ENCODE peak calls at places on chromosomes 11 and 22, in four cellular contexts. E is IMR-90, Z is mesendoderm, A is H1. M is an unnamed sample.

GRCh38 chr11:46582588-46582987 is 11.2 kb downstream of the AMBRA1 start:
- DNase-seq in E (no peak), Z (no peak), A (no peak), M (no peak)

GRCh38 chr22:28923826-28924732 is 40.7 kb downstream of the ZNRF3 start:
- DNase-seq in E (no peak), Z (no peak), A (no peak), M (no peak)

GRCh38 chr22:24445481-24446290 is 18.3 kb downstream of the ADORA2A start:
- DNase-seq in E (no peak), Z (peak), A (no peak), M (peak)

GRCh38 chr22:27685515-27685914 is 116.0 kb downstream of the MN1 start:
- DNase-seq in E (no peak), Z (no peak), A (no peak), M (no peak)

GRCh38 chr11:26045082-26045481 is 286.8 kb upstream of the ANO3 start:
- DNase-seq in E (peak), Z (no peak), A (no peak), M (no peak)

GRCh38 chr11:20544536-20545237 is 54.7 kb upstream of the SLC6A5 start:
- DNase-seq in E (no peak), Z (peak), A (no peak), M (peak)

GRCh38 chr11:65498042-65498726 is 661 bp upstream of the MALAT1 start:
- DNase-seq in E (peak), Z (peak), A (peak), M (no peak)

GRCh38 chr11:13143486-13144297 is 133.9 kb upstream of the BMAL1 start:
- DNase-seq in E (no peak), Z (no peak), A (no peak), M (no peak)

GRCh38 chr11:69131644-69132300 is 24.0 kb upstream of the SMIM38 start:
- DNase-seq in E (peak), Z (peak), A (peak), M (peak)

GRCh38 chr11:42974510-42974909 is 337.3 kb upstream of the API5 start:
- DNase-seq in E (no peak), Z (peak), A (no peak), M (peak)

GRCh38 chr11:110088535-110089344 is 4.5 kb upstream of the ZC3H12C start:
- DNase-seq in E (no peak), Z (no peak), A (no peak), M (no peak)

GRCh38 chr22:45531944-45532631 is 29.4 kb downstream of the FBLN1 start:
- DNase-seq in E (no peak), Z (no peak), A (no peak), M (no peak)

GRCh38 chr22:45529097-45529496 is 26.4 kb downstream of the FBLN1 start:
- DNase-seq in E (peak), Z (no peak), A (no peak), M (no peak)

GRCh38 chr22:45533731-45534130 is 31.0 kb downstream of the FBLN1 start:
- DNase-seq in E (no peak), Z (no peak), A (no peak), M (no peak)

GRCh38 chr22:45529966-45530575 is 27.4 kb downstream of the FBLN1 start:
- DNase-seq in E (peak), Z (no peak), A (no peak), M (no peak)

DNA sequence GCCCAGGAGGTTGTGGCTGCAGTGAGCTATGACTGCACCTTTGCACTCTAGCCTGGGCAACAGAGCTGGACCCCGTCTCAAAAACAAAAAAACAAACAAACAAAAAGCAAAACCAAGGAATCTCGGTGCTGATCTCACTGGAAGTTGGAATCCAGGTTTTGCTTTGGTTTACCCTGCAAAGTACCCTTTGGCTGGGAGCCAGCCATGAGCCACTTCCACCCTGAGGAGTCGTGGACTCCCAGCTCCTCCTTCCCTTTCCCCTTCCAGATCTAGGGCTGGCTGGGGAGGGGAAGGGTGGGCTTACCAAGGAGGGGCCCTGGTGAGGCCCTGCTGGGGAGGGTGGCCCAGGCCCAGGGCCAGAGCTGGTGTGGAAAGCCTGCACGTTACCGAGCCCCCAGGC is 28.8 kb downstream of the FBLN1 start:
- DNase-seq in E (no peak), Z (no peak), A (no peak), M (no peak)
- H4K5ac ChIP-seq in E (peak), Z (no peak), A (no peak), M (no peak)

GRCh38 chr11:132674161-132674560 is 858.1 kb downstream of the OPCML start:
- DNase-seq in E (no peak), Z (no peak), A (no peak), M (no peak)

GRCh38 chr11:132670921-132671675 is 861.2 kb downstream of the OPCML start:
- DNase-seq in E (no peak), Z (no peak), A (no peak), M (no peak)
- H2BK5ac ChIP-seq in E (no peak), Z (no peak), A (no peak), M (no peak)

GRCh38 chr11:126046796-126047195 is 15.9 kb downstream of the CDON start:
- DNase-seq in E (no peak), Z (no peak), A (no peak), M (no peak)

GRCh38 chr11:126053340-126054286 is 9.1 kb downstream of the CDON start:
- DNase-seq in E (no peak), Z (no peak), A (no peak), M (no peak)

GRCh38 chr11:126051117-126051516 is 11.5 kb downstream of the CDON start:
- DNase-seq in E (no peak), Z (no peak), A (no peak), M (no peak)

GRCh38 chr11:126049159-126049558 is 13.5 kb downstream of the CDON start:
- DNase-seq in E (no peak), Z (no peak), A (no peak), M (no peak)

GRCh38 chr11:126048198-126048597 is 14.5 kb downstream of the CDON start:
- DNase-seq in E (no peak), Z (no peak), A (no peak), M (no peak)
- H4K5ac ChIP-seq in E (no peak), Z (no peak), A (no peak), M (no peak)

DNA sequence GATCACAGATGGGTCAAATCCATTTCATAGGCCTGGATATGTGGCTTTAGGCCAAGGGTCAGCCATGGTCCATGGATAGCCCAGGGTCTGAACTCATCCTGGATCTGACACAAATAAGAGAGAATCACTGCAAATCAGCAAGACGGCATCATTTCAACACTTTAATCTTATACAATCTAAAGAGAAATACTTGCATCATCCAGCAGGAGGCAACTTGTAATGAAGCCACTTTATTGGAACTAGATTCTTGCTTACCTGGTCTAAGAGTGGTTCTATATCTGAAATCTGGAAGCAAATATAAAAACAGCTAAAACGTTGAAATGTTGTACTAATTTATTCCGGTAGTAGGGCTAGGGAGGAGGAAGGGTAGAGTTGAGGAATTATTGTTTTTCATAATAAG is 870.1 kb downstream of the JRKL start:
- DNase-seq in E (no peak), Z (peak), A (no peak), M (no peak)
- H2BK5ac ChIP-seq in E (no peak), Z (no peak), A (no peak), M (no peak)

DNA sequence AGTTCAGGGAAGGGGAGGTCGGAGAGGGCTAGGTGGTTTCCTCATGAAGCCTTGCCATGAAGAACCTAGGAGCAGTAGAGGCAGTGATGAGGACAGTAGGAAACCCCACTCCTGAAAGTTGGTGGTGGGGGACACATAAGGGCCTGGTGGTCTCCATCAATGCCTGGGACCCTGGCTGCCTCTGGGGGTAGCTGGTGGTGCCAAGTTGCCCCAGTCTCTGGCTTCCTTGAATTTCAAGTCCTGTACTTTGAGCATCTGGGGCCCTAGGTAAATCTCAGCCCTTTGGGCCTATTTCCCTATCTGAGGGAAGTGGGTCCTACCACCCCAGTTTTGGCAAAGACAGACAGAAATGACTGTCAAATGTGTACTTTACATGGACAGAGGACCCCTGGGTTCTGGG is 28.1 kb downstream of the AMPD3 start:
- DNase-seq in E (no peak), Z (no peak), A (no peak), M (peak)
- H4K5ac ChIP-seq in E (no peak), Z (no peak), A (no peak), M (no peak)

M was measured in H9.